ENCODE peak calls at places on chromosomes 13 and 19, in ten cellular contexts. Y is EH; E is stimulated activated CD4-positive, alpha-beta T cell treated with anti-CD3 and anti-CD28 coated beads, TNF-alpha, amount 100 ng/mL, for 48 hours; N is activated CD4-positive, alpha-beta T cell treated with anti-CD3 and anti-CD28 coated beads for 1 hour; O is Peyer's patch; I is NCI-H146; S is myocyte; T is B cell; U is naive thymus-derived CD8-positive, alpha-beta T cell; Z is T follicular helper cell. J is an unnamed sample.

GRCh38 chr19:18418034-18418724 is 1.0 kb upstream of the SSBP4 start:
- DNase-seq in T (no peak), N (no peak), E (no peak), U (no peak), S (no peak), Y (no peak), O (no peak), Z (no peak), I (no peak), J (peak; percentile 81)

GRCh38 chr13:98158172-98158907 is 15.4 kb downstream of the FARP1 start:
- DNase-seq in U (no peak), I (no peak), S (peak; percentile 68), T (no peak), N (no peak), Z (no peak), E (no peak), O (no peak), Y (no peak), J (no peak)

GRCh38 chr19:46201413-46202310 is 27.9 kb upstream of the IGFL1 start:
- DNase-seq in N (no peak), T (no peak), E (no peak), I (no peak), O (no peak), Y (peak; percentile 67), Z (no peak), U (no peak), S (peak; percentile 85), J (no peak)

GRCh38 chr19:44647144-44647543 is 3.4 kb downstream of the PVR start:
- DNase-seq in U (no peak), I (no peak), S (no peak), N (no peak), Z (no peak), O (no peak), T (no peak), E (no peak), Y (no peak), J (peak; percentile 37)

GRCh38 chr19:21519488-21519887 is 14.1 kb downstream of the ZNF429 start:
- DNase-seq in U (no peak), N (no peak), O (no peak), E (no peak), I (no peak), Y (no peak), T (no peak), Z (no peak), S (no peak), J (no peak)

GRCh38 chr19:288911-289310 is 2.3 kb downstream of the PLPP2 start:
- DNase-seq in O (no peak), S (no peak), T (no peak), N (no peak), Z (no peak), E (no peak), I (no peak), Y (no peak), U (no peak), J (peak; percentile 24)

GRCh38 chr19:50817941-50818858 is 5.4 kb downstream of the KLK1 start:
- DNase-seq in I (peak; percentile 96), O (peak; percentile 86), U (peak; percentile 21), S (no peak), N (no peak), T (peak; percentile 75), E (no peak), Z (no peak), Y (peak; percentile 42), J (peak; percentile 68)

GRCh38 chr19:7916137-7916907 is 1.7 kb downstream of the TGFBR3L start:
- DNase-seq in O (no peak), T (no peak), U (peak; percentile 40), Y (peak; percentile 45), N (no peak), Z (no peak), I (peak; percentile 40), E (peak; percentile 38), S (peak; percentile 11), J (peak; percentile 67)

GRCh38 chr19:33804021-33804799 is 7.5 kb downstream of the KCTD15 start:
- DNase-seq in E (no peak), I (no peak), S (peak; percentile 31), U (no peak), T (no peak), Y (peak; percentile 80), O (no peak), N (no peak), Z (no peak), J (no peak)

GRCh38 chr19:32067686-32068085 is 277.7 kb upstream of the ZNF507 start:
- DNase-seq in S (no peak), E (no peak), U (no peak), O (no peak), Z (no peak), T (no peak), I (no peak), N (no peak), Y (no peak), J (no peak)

GRCh38 chr19:51417107-51417806 is at the start of gene SIGLEC10:
- DNase-seq in S (no peak), O (peak; percentile 81), I (no peak), N (no peak), Y (no peak), T (peak; percentile 89), E (peak; percentile 34), Z (no peak), U (no peak), J (peak; percentile 84)

GRCh38 chr13:113304121-113304520 is 7.1 kb downstream of the LAMP1 start:
- DNase-seq in Z (no peak), O (no peak), E (no peak), N (no peak), Y (no peak), T (no peak), S (no peak), I (no peak), U (no peak), J (no peak)

GRCh38 chr13:97058417-97058816 is 64.1 kb upstream of the OXGR1 start:
- DNase-seq in E (no peak), U (no peak), Z (no peak), O (no peak), Y (no peak), S (no peak), I (no peak), N (no peak), T (no peak), J (no peak)

GRCh38 chr19:43708716-43709115 is 7.2 kb upstream of the IRGC start:
- DNase-seq in I (no peak), S (no peak), Y (no peak), U (no peak), O (no peak), E (no peak), T (no peak), N (no peak), Z (no peak), J (no peak)

GRCh38 chr13:51453308-51453958 is 597 bp upstream of the INTS6 start:
- DNase-seq in I (no peak), O (peak; percentile 80), N (peak; percentile 76), Y (no peak), T (peak; percentile 94), E (peak; percentile 63), U (peak; percentile 79), Z (peak; percentile 63), S (peak; percentile 81), J (peak; percentile 90)

GRCh38 chr13:107441279-107441678 is 774.1 kb downstream of the LIG4 start:
- DNase-seq in O (no peak), N (no peak), Y (no peak), Z (no peak), S (no peak), I (no peak), U (no peak), E (no peak), T (no peak), J (no peak)

GRCh38 chr13:106241974-106242373 is 293.5 kb downstream of the EFNB2 start:
- DNase-seq in E (no peak), I (no peak), Z (no peak), S (no peak), O (no peak), U (no peak), N (no peak), Y (peak; percentile 50), T (no peak), J (no peak)

GRCh38 chr19:2385053-2385721 is 25.1 kb downstream of the TMPRSS9 start:
- DNase-seq in E (no peak), U (peak; percentile 12), O (no peak), Y (peak; percentile 83), N (no peak), S (peak; percentile 76), I (peak; percentile 93), T (no peak), Z (peak; percentile 3), J (no peak)

GRCh38 chr13:113810640-113811039 is 51.6 kb downstream of the TMEM255B start:
- DNase-seq in Y (no peak), O (no peak), N (no peak), I (no peak), E (no peak), Z (no peak), U (no peak), T (no peak), S (no peak), J (no peak)

GRCh38 chr19:29318581-29318980 is 105.6 kb upstream of the UQCRFS1 start:
- DNase-seq in E (no peak), N (no peak), O (no peak), T (no peak), S (no peak), Z (no peak), Y (no peak), I (no peak), U (no peak), J (no peak)

GRCh38 chr13:93727301-93728141 is 500.9 kb downstream of the GPC6 start:
- DNase-seq in O (no peak), U (no peak), S (no peak), T (no peak), I (no peak), E (no peak), Z (no peak), N (no peak), Y (peak; percentile 57), J (no peak)

GRCh38 chr19:15199652-15200574 is 882 bp downstream of the NOTCH3 start:
- DNase-seq in E (no peak), Z (no peak), U (no peak), I (peak; percentile 47), N (no peak), O (no peak), S (peak; percentile 31), Y (peak; percentile 59), T (no peak), J (no peak)

GRCh38 chr13:42591602-42592001 is 17.6 kb downstream of the TNFSF11 start:
- DNase-seq in S (no peak), O (no peak), T (no peak), Y (no peak), E (no peak), U (no peak), N (no peak), I (no peak), Z (no peak), J (no peak)

GRCh38 chr13:96804186-96804585 is 190.1 kb downstream of the OXGR1 start:
- DNase-seq in E (no peak), Y (no peak), Z (no peak), T (no peak), U (no peak), S (no peak), O (no peak), I (no peak), N (no peak), J (no peak)

GRCh38 chr19:53553159-53553558 is 15.2 kb downstream of the ZNF331 start:
- DNase-seq in E (no peak), T (no peak), I (no peak), Z (no peak), N (no peak), Y (no peak), U (no peak), O (no peak), S (no peak), J (no peak)

GRCh38 chr13:112931028-112931934 is 37.7 kb upstream of the MCF2L start:
- DNase-seq in E (no peak), Z (no peak), U (no peak), Y (peak; percentile 83), N (no peak), T (no peak), I (peak; percentile 93), O (no peak), S (peak; percentile 96), J (no peak)

GRCh38 chr19:46065486-46065885 is 24.7 kb upstream of the IGFL4 start:
- DNase-seq in E (no peak), N (no peak), O (no peak), U (no peak), I (no peak), T (no peak), Z (no peak), S (peak; percentile 49), Y (peak; percentile 87), J (no peak)

GRCh38 chr19:21593934-21594844 is 88.8 kb downstream of the ZNF429 start:
- DNase-seq in E (no peak), T (no peak), N (no peak), Z (no peak), I (no peak), S (no peak), O (no peak), Y (no peak), U (no peak), J (peak; percentile 57)